ENCODE peak calls at places on chromosomes 12 and 14, in seven cellular contexts. One of them, this sample, is unnamed.

GRCh38 chr12:50087995-50088394 is 2.9 kb downstream of the SMARCD1 start:
- DNase-seq in glutamatergic neuron: no peak
- DNase-seq in Caki2: no peak
- DNase-seq in kidney: no peak
- DNase-seq in heart left ventricle: no peak
- DNase-seq in tibial nerve: no peak
- DNase-seq in substantia nigra: no peak
- DNase-seq in this sample: no peak

GRCh38 chr12:33223956-33224355 is 215.7 kb downstream of the SYT10 start:
- DNase-seq in glutamatergic neuron: no peak
- DNase-seq in Caki2: no peak
- DNase-seq in kidney: no peak
- DNase-seq in heart left ventricle: no peak
- DNase-seq in tibial nerve: no peak
- DNase-seq in substantia nigra: no peak
- DNase-seq in this sample: no peak

GRCh38 chr12:89636776-89637160 is 71.9 kb downstream of the ATP2B1 start:
- DNase-seq in glutamatergic neuron: no peak
- DNase-seq in Caki2: no peak
- DNase-seq in kidney: no peak
- DNase-seq in heart left ventricle: no peak
- DNase-seq in tibial nerve: no peak
- DNase-seq in substantia nigra: no peak
- DNase-seq in this sample: no peak

GRCh38 chr14:56895154-56895553 is 84.9 kb upstream of the OTX2 start:
- DNase-seq in glutamatergic neuron: no peak
- DNase-seq in Caki2: no peak
- DNase-seq in kidney: no peak
- DNase-seq in heart left ventricle: no peak
- DNase-seq in tibial nerve: no peak
- DNase-seq in substantia nigra: no peak
- DNase-seq in this sample: no peak

GRCh38 chr12:12890815-12891645 is at the start of gene GPRC5A:
- DNase-seq in glutamatergic neuron: peak; percentile 41
- DNase-seq in Caki2: peak; percentile 99
- DNase-seq in kidney: peak; percentile 96
- DNase-seq in heart left ventricle: peak; percentile 85
- DNase-seq in tibial nerve: peak; percentile 79
- DNase-seq in substantia nigra: no peak
- DNase-seq in this sample: peak; percentile 98

GRCh38 chr14:97410667-97411286 is 613.6 kb downstream of the VRK1 start:
- DNase-seq in glutamatergic neuron: no peak
- DNase-seq in Caki2: no peak
- DNase-seq in kidney: no peak
- DNase-seq in heart left ventricle: no peak
- DNase-seq in tibial nerve: no peak
- DNase-seq in substantia nigra: no peak
- DNase-seq in this sample: no peak

GRCh38 chr12:105967038-105967776 is 171.5 kb downstream of the NUAK1 start:
- DNase-seq in glutamatergic neuron: no peak
- DNase-seq in Caki2: no peak
- DNase-seq in kidney: no peak
- DNase-seq in heart left ventricle: no peak
- DNase-seq in tibial nerve: no peak
- DNase-seq in substantia nigra: no peak
- DNase-seq in this sample: no peak

GRCh38 chr12:26122681-26123481 is 2.0 kb downstream of the BHLHE41 start:
- DNase-seq in glutamatergic neuron: peak; percentile 36
- DNase-seq in Caki2: peak; percentile 70
- DNase-seq in kidney: peak; percentile 88
- DNase-seq in heart left ventricle: peak; percentile 56
- DNase-seq in tibial nerve: peak; percentile 88
- DNase-seq in substantia nigra: peak; percentile 65
- DNase-seq in this sample: peak; percentile 90

GRCh38 chr12:2395352-2395977 is 342.7 kb downstream of the CACNA1C start:
- DNase-seq in glutamatergic neuron: peak; percentile 84
- DNase-seq in Caki2: no peak
- DNase-seq in kidney: peak; percentile 72
- DNase-seq in heart left ventricle: no peak
- DNase-seq in tibial nerve: peak; percentile 15
- DNase-seq in substantia nigra: no peak
- DNase-seq in this sample: no peak

GRCh38 chr12:6295187-6295811 is 15.2 kb upstream of the PLEKHG6 start:
- DNase-seq in glutamatergic neuron: no peak
- DNase-seq in Caki2: peak; percentile 86
- DNase-seq in kidney: no peak
- DNase-seq in heart left ventricle: peak; percentile 53
- DNase-seq in tibial nerve: no peak
- DNase-seq in substantia nigra: no peak
- DNase-seq in this sample: no peak

GRCh38 chr14:99030436-99030835 is 241.6 kb downstream of the BCL11B start:
- DNase-seq in glutamatergic neuron: no peak
- DNase-seq in Caki2: no peak
- DNase-seq in kidney: no peak
- DNase-seq in heart left ventricle: no peak
- DNase-seq in tibial nerve: no peak
- DNase-seq in substantia nigra: no peak
- DNase-seq in this sample: no peak

GRCh38 chr14:31930493-31931225 is 146.4 kb upstream of the ARHGAP5 start:
- DNase-seq in glutamatergic neuron: no peak
- DNase-seq in Caki2: peak; percentile 73
- DNase-seq in kidney: no peak
- DNase-seq in heart left ventricle: no peak
- DNase-seq in tibial nerve: no peak
- DNase-seq in substantia nigra: no peak
- DNase-seq in this sample: no peak

GRCh38 chr14:22500954-22501353 is 88.1 kb downstream of the DAD1 start:
- DNase-seq in glutamatergic neuron: no peak
- DNase-seq in Caki2: no peak
- DNase-seq in kidney: no peak
- DNase-seq in heart left ventricle: no peak
- DNase-seq in tibial nerve: no peak
- DNase-seq in substantia nigra: no peak
- DNase-seq in this sample: no peak